ENCODE peak calls at places on chromosomes 3 and 15, in ten cellular contexts. I is amygdala, D is SHP77, X is NCI-H1092, Q is HFF-Myc, C is NT2/D1, Z is HFFc6, P is neural crest cell, F is lung, O is spleen. B is an unnamed sample.

GRCh38 chr15:48103647-48104046 is 17.1 kb upstream of the SLC24A5 start:
- DNase-seq in C (no peak), P (no peak), Q (no peak), X (no peak), F (no peak), I (no peak), Z (no peak), O (no peak), D (no peak), B (no peak)

GRCh38 chr15:51382787-51383186 is 41.3 kb downstream of the GLDN start:
- DNase-seq in I (peak; percentile 23), O (no peak), C (peak; percentile 28), D (peak; percentile 46), P (peak; percentile 38), Q (no peak), X (peak; percentile 18), Z (peak; percentile 47), F (no peak), B (peak; percentile 70)

GRCh38 chr3:58158427-58159153 is 52.2 kb downstream of the DNASE1L3 start:
- DNase-seq in X (no peak), I (no peak), C (no peak), O (no peak), Z (no peak), P (no peak), D (no peak), F (no peak), Q (no peak), B (no peak)

GRCh38 chr3:11717768-11718581 is 74.3 kb upstream of the VGLL4 start:
- DNase-seq in D (no peak), C (no peak), Z (peak; percentile 66), P (peak; percentile 11), I (no peak), Q (no peak), O (no peak), X (no peak), F (no peak), B (no peak)

GRCh38 chr3:46479696-46480095 is 15.0 kb upstream of the LTF start:
- DNase-seq in C (no peak), F (no peak), D (no peak), P (no peak), I (no peak), Q (no peak), X (no peak), O (no peak), Z (no peak), B (no peak)

GRCh38 chr15:27826411-27826810 is 272.7 kb downstream of the OCA2 start:
- DNase-seq in Z (no peak), I (no peak), P (no peak), F (no peak), D (no peak), X (no peak), Q (no peak), O (no peak), C (no peak), B (no peak)

GRCh38 chr15:97566957-97567356 is 393.5 kb upstream of the ARRDC4 start:
- DNase-seq in O (no peak), Z (no peak), I (no peak), X (no peak), Q (no peak), C (no peak), F (no peak), P (no peak), D (no peak), B (no peak)

GRCh38 chr3:57557088-57557537 is 1.0 kb downstream of the PDE12 start:
- DNase-seq in I (no peak), F (peak; percentile 32), Q (no peak), O (no peak), P (no peak), X (no peak), Z (peak; percentile 34), C (no peak), D (peak; percentile 18), B (no peak)

GRCh38 chr15:83206971-83207621 is 527 bp downstream of the HDGFL3 start:
- DNase-seq in D (peak; percentile 45), O (peak; percentile 82), P (peak; percentile 51), X (peak; percentile 24), Q (no peak), F (no peak), I (peak; percentile 50), Z (no peak), C (peak; percentile 32), B (peak; percentile 49)

GRCh38 chr15:50764331-50765201 is 940 bp downstream of the SPPL2A start:
- DNase-seq in X (no peak), P (no peak), O (no peak), C (no peak), Z (no peak), F (no peak), I (no peak), D (no peak), Q (no peak), B (no peak)